ENCODE peak calls at places on chromosomes 4 and X, in nine cellular contexts. One of them, this sample, is unnamed.

GRCh38 chrX:4706961-4707360 is 993.5 kb upstream of the PRKX start:
- DNase-seq in foreskin keratinocyte: no peak
- DNase-seq in left lung: no peak
- DNase-seq in T-helper 1 cell: no peak
- DNase-seq in NCI-H345: no peak
- DNase-seq in stimulated activated CD8-positive, alpha-beta memory T cell treated with anti-CD3 and anti-CD28 coated beads, Interleukin-4, amount 100 ng/mL, for 4 hours: no peak
- DNase-seq in H9: no peak
- DNase-seq in left colon: no peak
- DNase-seq in transverse colon: no peak
- DNase-seq in this sample: no peak

GRCh38 chrX:87299563-87300160 is 217.9 kb upstream of the KLHL4 start:
- DNase-seq in T-helper 1 cell: no peak
- DNase-seq in left colon: no peak
- DNase-seq in transverse colon: no peak
- DNase-seq in left lung: no peak
- DNase-seq in stimulated activated CD8-positive, alpha-beta memory T cell treated with anti-CD3 and anti-CD28 coated beads, Interleukin-4, amount 100 ng/mL, for 4 hours: no peak
- DNase-seq in foreskin keratinocyte: peak
- DNase-seq in NCI-H345: peak
- DNase-seq in H9: no peak
- DNase-seq in this sample: peak

GRCh38 chr4:185201983-185202962 is 1.5 kb downstream of the CFAP97 start:
- DNase-seq in NCI-H345: no peak
- DNase-seq in H9: peak
- DNase-seq in foreskin keratinocyte: no peak
- DNase-seq in transverse colon: no peak
- DNase-seq in T-helper 1 cell: peak
- DNase-seq in stimulated activated CD8-positive, alpha-beta memory T cell treated with anti-CD3 and anti-CD28 coated beads, Interleukin-4, amount 100 ng/mL, for 4 hours: no peak
- DNase-seq in left lung: no peak
- DNase-seq in left colon: no peak
- DNase-seq in this sample: no peak

GRCh38 chr4:142130636-142131035 is 494.3 kb downstream of the IL15 start:
- DNase-seq in foreskin keratinocyte: no peak
- DNase-seq in stimulated activated CD8-positive, alpha-beta memory T cell treated with anti-CD3 and anti-CD28 coated beads, Interleukin-4, amount 100 ng/mL, for 4 hours: no peak
- DNase-seq in left colon: no peak
- DNase-seq in left lung: no peak
- DNase-seq in H9: no peak
- DNase-seq in NCI-H345: no peak
- DNase-seq in T-helper 1 cell: no peak
- DNase-seq in transverse colon: no peak
- DNase-seq in this sample: no peak

GRCh38 chrX:130834149-130834548 is 68.9 kb downstream of the ENOX2 start:
- DNase-seq in NCI-H345: no peak
- DNase-seq in H9: peak
- DNase-seq in foreskin keratinocyte: no peak
- DNase-seq in T-helper 1 cell: no peak
- DNase-seq in left colon: no peak
- DNase-seq in transverse colon: no peak
- DNase-seq in left lung: no peak
- DNase-seq in stimulated activated CD8-positive, alpha-beta memory T cell treated with anti-CD3 and anti-CD28 coated beads, Interleukin-4, amount 100 ng/mL, for 4 hours: no peak
- DNase-seq in this sample: no peak

GRCh38 chrX:131783555-131784338 is 239.4 kb upstream of the STK26 start:
- DNase-seq in transverse colon: peak
- DNase-seq in T-helper 1 cell: no peak
- DNase-seq in NCI-H345: peak
- DNase-seq in stimulated activated CD8-positive, alpha-beta memory T cell treated with anti-CD3 and anti-CD28 coated beads, Interleukin-4, amount 100 ng/mL, for 4 hours: no peak
- DNase-seq in left lung: no peak
- DNase-seq in H9: no peak
- DNase-seq in left colon: peak
- DNase-seq in foreskin keratinocyte: no peak
- DNase-seq in this sample: no peak

GRCh38 chr4:81635747-81636146 is 164.0 kb upstream of the RASGEF1B start:
- DNase-seq in T-helper 1 cell: no peak
- DNase-seq in H9: no peak
- DNase-seq in stimulated activated CD8-positive, alpha-beta memory T cell treated with anti-CD3 and anti-CD28 coated beads, Interleukin-4, amount 100 ng/mL, for 4 hours: no peak
- DNase-seq in NCI-H345: peak
- DNase-seq in foreskin keratinocyte: peak
- DNase-seq in left lung: no peak
- DNase-seq in transverse colon: peak
- DNase-seq in left colon: peak
- DNase-seq in this sample: no peak

GRCh38 chr4:87370071-87370470 is 20.9 kb downstream of the HSD17B11 start:
- DNase-seq in stimulated activated CD8-positive, alpha-beta memory T cell treated with anti-CD3 and anti-CD28 coated beads, Interleukin-4, amount 100 ng/mL, for 4 hours: no peak
- DNase-seq in foreskin keratinocyte: no peak
- DNase-seq in H9: no peak
- DNase-seq in left lung: no peak
- DNase-seq in NCI-H345: no peak
- DNase-seq in left colon: no peak
- DNase-seq in transverse colon: no peak
- DNase-seq in T-helper 1 cell: no peak
- DNase-seq in this sample: no peak

GRCh38 chrX:102745513-102746133 is 25.1 kb downstream of the GPRASP3 start:
- DNase-seq in H9: peak
- DNase-seq in left colon: no peak
- DNase-seq in transverse colon: no peak
- DNase-seq in left lung: peak
- DNase-seq in stimulated activated CD8-positive, alpha-beta memory T cell treated with anti-CD3 and anti-CD28 coated beads, Interleukin-4, amount 100 ng/mL, for 4 hours: no peak
- DNase-seq in foreskin keratinocyte: no peak
- DNase-seq in T-helper 1 cell: no peak
- DNase-seq in NCI-H345: no peak
- DNase-seq in this sample: no peak

GRCh38 chr4:127622923-127623754 is 9.6 kb upstream of the INTU start:
- DNase-seq in stimulated activated CD8-positive, alpha-beta memory T cell treated with anti-CD3 and anti-CD28 coated beads, Interleukin-4, amount 100 ng/mL, for 4 hours: no peak
- DNase-seq in NCI-H345: no peak
- DNase-seq in foreskin keratinocyte: peak
- DNase-seq in left lung: peak
- DNase-seq in transverse colon: peak
- DNase-seq in H9: peak
- DNase-seq in left colon: peak
- DNase-seq in T-helper 1 cell: no peak
- DNase-seq in this sample: peak

GRCh38 chrX:43707812-43708548 is 51.9 kb downstream of the MAOA start:
- DNase-seq in H9: no peak
- DNase-seq in NCI-H345: no peak
- DNase-seq in transverse colon: peak
- DNase-seq in left colon: peak
- DNase-seq in stimulated activated CD8-positive, alpha-beta memory T cell treated with anti-CD3 and anti-CD28 coated beads, Interleukin-4, amount 100 ng/mL, for 4 hours: no peak
- DNase-seq in T-helper 1 cell: no peak
- DNase-seq in left lung: no peak
- DNase-seq in foreskin keratinocyte: no peak
- DNase-seq in this sample: no peak

GRCh38 chr4:31370866-31371465 is 650.8 kb downstream of the PCDH7 start:
- DNase-seq in transverse colon: no peak
- DNase-seq in left lung: no peak
- DNase-seq in NCI-H345: peak
- DNase-seq in foreskin keratinocyte: peak
- DNase-seq in left colon: no peak
- DNase-seq in stimulated activated CD8-positive, alpha-beta memory T cell treated with anti-CD3 and anti-CD28 coated beads, Interleukin-4, amount 100 ng/mL, for 4 hours: no peak
- DNase-seq in T-helper 1 cell: no peak
- DNase-seq in H9: no peak
- DNase-seq in this sample: peak

GRCh38 chrX:107675823-107676555 is 47.7 kb downstream of the PRPS1 start:
- DNase-seq in foreskin keratinocyte: no peak
- DNase-seq in transverse colon: no peak
- DNase-seq in NCI-H345: peak
- DNase-seq in H9: no peak
- DNase-seq in left lung: no peak
- DNase-seq in left colon: no peak
- DNase-seq in T-helper 1 cell: no peak
- DNase-seq in stimulated activated CD8-positive, alpha-beta memory T cell treated with anti-CD3 and anti-CD28 coated beads, Interleukin-4, amount 100 ng/mL, for 4 hours: no peak
- DNase-seq in this sample: no peak

GRCh38 chr4:47623916-47624554 is 139.0 kb downstream of the ATP10D start:
- DNase-seq in left colon: no peak
- DNase-seq in foreskin keratinocyte: peak
- DNase-seq in T-helper 1 cell: no peak
- DNase-seq in left lung: no peak
- DNase-seq in NCI-H345: no peak
- DNase-seq in stimulated activated CD8-positive, alpha-beta memory T cell treated with anti-CD3 and anti-CD28 coated beads, Interleukin-4, amount 100 ng/mL, for 4 hours: no peak
- DNase-seq in H9: no peak
- DNase-seq in transverse colon: no peak
- DNase-seq in this sample: no peak

GRCh38 chr4:85968945-85969830 is 390.7 kb downstream of the MAPK10 start:
- DNase-seq in left colon: no peak
- DNase-seq in NCI-H345: peak
- DNase-seq in stimulated activated CD8-positive, alpha-beta memory T cell treated with anti-CD3 and anti-CD28 coated beads, Interleukin-4, amount 100 ng/mL, for 4 hours: no peak
- DNase-seq in foreskin keratinocyte: peak
- DNase-seq in transverse colon: no peak
- DNase-seq in T-helper 1 cell: no peak
- DNase-seq in H9: no peak
- DNase-seq in left lung: no peak
- DNase-seq in this sample: peak

GRCh38 chrX:31268359-31268758 is 196.5 kb upstream of the FTHL17 start:
- DNase-seq in left lung: no peak
- DNase-seq in H9: no peak
- DNase-seq in transverse colon: no peak
- DNase-seq in T-helper 1 cell: no peak
- DNase-seq in left colon: no peak
- DNase-seq in foreskin keratinocyte: no peak
- DNase-seq in NCI-H345: peak
- DNase-seq in stimulated activated CD8-positive, alpha-beta memory T cell treated with anti-CD3 and anti-CD28 coated beads, Interleukin-4, amount 100 ng/mL, for 4 hours: no peak
- DNase-seq in this sample: no peak

GRCh38 chrX:103453655-103454054 is 65.6 kb downstream of the RAB40A start:
- DNase-seq in NCI-H345: no peak
- DNase-seq in transverse colon: no peak
- DNase-seq in left colon: no peak
- DNase-seq in foreskin keratinocyte: peak
- DNase-seq in stimulated activated CD8-positive, alpha-beta memory T cell treated with anti-CD3 and anti-CD28 coated beads, Interleukin-4, amount 100 ng/mL, for 4 hours: no peak
- DNase-seq in H9: no peak
- DNase-seq in T-helper 1 cell: no peak
- DNase-seq in left lung: no peak
- DNase-seq in this sample: peak

GRCh38 chrX:150329888-150330287 is 33.2 kb upstream of the MAMLD1 start:
- DNase-seq in left colon: no peak
- DNase-seq in left lung: no peak
- DNase-seq in stimulated activated CD8-positive, alpha-beta memory T cell treated with anti-CD3 and anti-CD28 coated beads, Interleukin-4, amount 100 ng/mL, for 4 hours: no peak
- DNase-seq in foreskin keratinocyte: no peak
- DNase-seq in T-helper 1 cell: no peak
- DNase-seq in NCI-H345: no peak
- DNase-seq in transverse colon: no peak
- DNase-seq in H9: no peak
- DNase-seq in this sample: no peak

GRCh38 chr4:37757705-37758104 is 68.8 kb upstream of the PGM2 start:
- DNase-seq in foreskin keratinocyte: peak
- DNase-seq in left lung: no peak
- DNase-seq in H9: no peak
- DNase-seq in T-helper 1 cell: no peak
- DNase-seq in stimulated activated CD8-positive, alpha-beta memory T cell treated with anti-CD3 and anti-CD28 coated beads, Interleukin-4, amount 100 ng/mL, for 4 hours: no peak
- DNase-seq in transverse colon: no peak
- DNase-seq in NCI-H345: no peak
- DNase-seq in left colon: no peak
- DNase-seq in this sample: no peak

GRCh38 chr4:70637239-70637920 is 8.8 kb downstream of the ENAM start:
- DNase-seq in stimulated activated CD8-positive, alpha-beta memory T cell treated with anti-CD3 and anti-CD28 coated beads, Interleukin-4, amount 100 ng/mL, for 4 hours: no peak
- DNase-seq in T-helper 1 cell: no peak
- DNase-seq in NCI-H345: no peak
- DNase-seq in left colon: no peak
- DNase-seq in left lung: no peak
- DNase-seq in foreskin keratinocyte: no peak
- DNase-seq in transverse colon: no peak
- DNase-seq in H9: no peak
- DNase-seq in this sample: no peak

GRCh38 chr4:134202557-134202956 is 968 bp upstream of the PABPC4L start:
- DNase-seq in NCI-H345: peak
- DNase-seq in left colon: no peak
- DNase-seq in foreskin keratinocyte: peak
- DNase-seq in T-helper 1 cell: no peak
- DNase-seq in stimulated activated CD8-positive, alpha-beta memory T cell treated with anti-CD3 and anti-CD28 coated beads, Interleukin-4, amount 100 ng/mL, for 4 hours: no peak
- DNase-seq in H9: no peak
- DNase-seq in transverse colon: no peak
- DNase-seq in left lung: no peak
- DNase-seq in this sample: no peak

GRCh38 chrX:65706041-65706828 is 38.8 kb downstream of the MSN start:
- DNase-seq in foreskin keratinocyte: peak
- DNase-seq in left lung: no peak
- DNase-seq in stimulated activated CD8-positive, alpha-beta memory T cell treated with anti-CD3 and anti-CD28 coated beads, Interleukin-4, amount 100 ng/mL, for 4 hours: no peak
- DNase-seq in left colon: no peak
- DNase-seq in T-helper 1 cell: peak
- DNase-seq in H9: no peak
- DNase-seq in NCI-H345: no peak
- DNase-seq in transverse colon: no peak
- DNase-seq in this sample: peak

GRCh38 chr4:107951551-107951950 is 20.2 kb downstream of the CYP2U1 start:
- DNase-seq in foreskin keratinocyte: peak
- DNase-seq in transverse colon: no peak
- DNase-seq in left colon: no peak
- DNase-seq in H9: no peak
- DNase-seq in left lung: no peak
- DNase-seq in NCI-H345: no peak
- DNase-seq in stimulated activated CD8-positive, alpha-beta memory T cell treated with anti-CD3 and anti-CD28 coated beads, Interleukin-4, amount 100 ng/mL, for 4 hours: no peak
- DNase-seq in T-helper 1 cell: no peak
- DNase-seq in this sample: peak

GRCh38 chrX:2576793-2577192 is 76.0 kb upstream of the DHRSX start:
- DNase-seq in stimulated activated CD8-positive, alpha-beta memory T cell treated with anti-CD3 and anti-CD28 coated beads, Interleukin-4, amount 100 ng/mL, for 4 hours: no peak
- DNase-seq in NCI-H345: no peak
- DNase-seq in foreskin keratinocyte: peak
- DNase-seq in left lung: no peak
- DNase-seq in left colon: no peak
- DNase-seq in transverse colon: no peak
- DNase-seq in H9: no peak
- DNase-seq in T-helper 1 cell: no peak
- DNase-seq in this sample: peak

GRCh38 chr4:16655140-16655539 is 243.3 kb downstream of the LDB2 start:
- DNase-seq in transverse colon: no peak
- DNase-seq in NCI-H345: no peak
- DNase-seq in stimulated activated CD8-positive, alpha-beta memory T cell treated with anti-CD3 and anti-CD28 coated beads, Interleukin-4, amount 100 ng/mL, for 4 hours: no peak
- DNase-seq in left colon: no peak
- DNase-seq in left lung: no peak
- DNase-seq in foreskin keratinocyte: no peak
- DNase-seq in H9: no peak
- DNase-seq in T-helper 1 cell: no peak
- DNase-seq in this sample: no peak

GRCh38 chr4:6152879-6153705 is 47.3 kb downstream of the JAKMIP1 start:
- DNase-seq in NCI-H345: no peak
- DNase-seq in transverse colon: no peak
- DNase-seq in foreskin keratinocyte: no peak
- DNase-seq in T-helper 1 cell: no peak
- DNase-seq in left colon: no peak
- DNase-seq in stimulated activated CD8-positive, alpha-beta memory T cell treated with anti-CD3 and anti-CD28 coated beads, Interleukin-4, amount 100 ng/mL, for 4 hours: no peak
- DNase-seq in left lung: no peak
- DNase-seq in H9: no peak
- DNase-seq in this sample: no peak

GRCh38 chr4:52250124-52250523 is 199.0 kb downstream of the SPATA18 start:
- DNase-seq in foreskin keratinocyte: no peak
- DNase-seq in left colon: no peak
- DNase-seq in stimulated activated CD8-positive, alpha-beta memory T cell treated with anti-CD3 and anti-CD28 coated beads, Interleukin-4, amount 100 ng/mL, for 4 hours: no peak
- DNase-seq in NCI-H345: peak
- DNase-seq in H9: no peak
- DNase-seq in T-helper 1 cell: no peak
- DNase-seq in left lung: no peak
- DNase-seq in transverse colon: no peak
- DNase-seq in this sample: no peak

GRCh38 chr4:25283948-25284347 is 28.6 kb upstream of the ZCCHC4 start:
- DNase-seq in transverse colon: no peak
- DNase-seq in left lung: no peak
- DNase-seq in foreskin keratinocyte: no peak
- DNase-seq in T-helper 1 cell: no peak
- DNase-seq in left colon: no peak
- DNase-seq in NCI-H345: no peak
- DNase-seq in stimulated activated CD8-positive, alpha-beta memory T cell treated with anti-CD3 and anti-CD28 coated beads, Interleukin-4, amount 100 ng/mL, for 4 hours: no peak
- DNase-seq in H9: no peak
- DNase-seq in this sample: no peak

GRCh38 chrX:46216406-46216805 is 328.8 kb downstream of the ZNF674 start:
- DNase-seq in stimulated activated CD8-positive, alpha-beta memory T cell treated with anti-CD3 and anti-CD28 coated beads, Interleukin-4, amount 100 ng/mL, for 4 hours: no peak
- DNase-seq in H9: no peak
- DNase-seq in left lung: no peak
- DNase-seq in left colon: no peak
- DNase-seq in T-helper 1 cell: no peak
- DNase-seq in NCI-H345: no peak
- DNase-seq in foreskin keratinocyte: no peak
- DNase-seq in transverse colon: no peak
- DNase-seq in this sample: no peak

GRCh38 chr4:15479089-15479912 is 9.6 kb downstream of the CC2D2A start:
- DNase-seq in NCI-H345: peak
- DNase-seq in H9: peak
- DNase-seq in left colon: peak
- DNase-seq in foreskin keratinocyte: peak
- DNase-seq in stimulated activated CD8-positive, alpha-beta memory T cell treated with anti-CD3 and anti-CD28 coated beads, Interleukin-4, amount 100 ng/mL, for 4 hours: no peak
- DNase-seq in left lung: no peak
- DNase-seq in T-helper 1 cell: no peak
- DNase-seq in transverse colon: no peak
- DNase-seq in this sample: peak

GRCh38 chrX:11579856-11580595 is 85.7 kb downstream of the ARHGAP6 start:
- DNase-seq in H9: no peak
- DNase-seq in transverse colon: no peak
- DNase-seq in left colon: no peak
- DNase-seq in NCI-H345: peak
- DNase-seq in stimulated activated CD8-positive, alpha-beta memory T cell treated with anti-CD3 and anti-CD28 coated beads, Interleukin-4, amount 100 ng/mL, for 4 hours: no peak
- DNase-seq in T-helper 1 cell: no peak
- DNase-seq in foreskin keratinocyte: no peak
- DNase-seq in left lung: no peak
- DNase-seq in this sample: no peak

This sample was measured in RWPE1.